ENCODE peak calls at places on chromosomes 11 and 22, in eight cellular contexts. M, I, S, H, Y, N, F and R are unnamed samples.

GRCh38 chr11:88434333-88434976 is 96.9 kb upstream of the CTSC start:
- DNase-seq in M (no peak), I (no peak), S (no peak), H (no peak), Y (no peak), N (no peak), F (no peak), R (no peak)

GRCh38 chr11:69375316-69376154 is 81.6 kb downstream of the MYEOV start:
- DNase-seq in M (peak; percentile 22), I (peak; percentile 77), S (no peak), H (no peak), Y (no peak), N (peak; percentile 70), F (no peak), R (peak; percentile 57)

GRCh38 chr11:9535189-9535781 is 38.2 kb upstream of the WEE1 start:
- DNase-seq in M (peak; percentile 70), I (peak; percentile 90), S (peak; percentile 75), H (peak; percentile 66), Y (peak; percentile 66), N (peak; percentile 43), F (peak; percentile 93), R (peak; percentile 83)

GRCh38 chr11:76771446-76772099 is 11.6 kb upstream of the TSKU start:
- DNase-seq in M (no peak), I (no peak), S (no peak), H (no peak), Y (no peak), N (no peak), F (no peak), R (no peak)

GRCh38 chr11:2582436-2582931 is 117.3 kb downstream of the KCNQ1OT1 start:
- DNase-seq in M (peak; percentile 25), I (no peak), S (no peak), H (no peak), Y (no peak), N (peak; percentile 60), F (no peak), R (no peak)

GRCh38 chr11:6576471-6577373 is 26.7 kb downstream of the RRP8 start:
- DNase-seq in M (no peak), I (no peak), S (no peak), H (peak; percentile 84), Y (no peak), N (no peak), F (no peak), R (no peak)

GRCh38 chr22:30327864-30328345 is 1.2 kb upstream of the TBC1D10A start:
- DNase-seq in M (no peak), I (no peak), S (peak; percentile 27), H (no peak), Y (no peak), N (no peak), F (no peak), R (no peak)

GRCh38 chr11:64357904-64358535 is 942 bp upstream of the RPS6KA4 start:
- DNase-seq in M (peak; percentile 69), I (no peak), S (peak; percentile 69), H (no peak), Y (peak; percentile 18), N (no peak), F (no peak), R (peak; percentile 32)

GRCh38 chr11:100769617-100770016 is 82.5 kb downstream of the ARHGAP42 start:
- DNase-seq in M (no peak), I (no peak), S (no peak), H (no peak), Y (no peak), N (no peak), F (no peak), R (no peak)

GRCh38 chr11:65150513-65151271 is 16.4 kb upstream of the SYVN1 start:
- DNase-seq in M (peak; percentile 86), I (peak; percentile 85), S (peak; percentile 63), H (peak; percentile 68), Y (peak; percentile 64), N (peak; percentile 65), F (peak; percentile 97), R (peak; percentile 89)

GRCh38 chr11:120172054-120172881 is 34.4 kb upstream of the TRIM29 start:
- DNase-seq in M (peak; percentile 77), I (no peak), S (peak; percentile 72), H (peak; percentile 39), Y (peak; percentile 30), N (no peak), F (peak; percentile 67), R (peak; percentile 73)

GRCh38 chr11:27201454-27202302 is 161.1 kb downstream of the BBOX1 start:
- DNase-seq in M (peak; percentile 93), I (peak; percentile 93), S (peak; percentile 66), H (no peak), Y (peak; percentile 64), N (no peak), F (no peak), R (peak; percentile 96)

GRCh38 chr11:126468102-126468521 is 112.6 kb downstream of the ST3GAL4 start:
- DNase-seq in M (no peak), I (no peak), S (no peak), H (no peak), Y (no peak), N (no peak), F (no peak), R (no peak)

GRCh38 chr11:117816151-117816741 is 8.3 kb downstream of the FXYD2 start:
- DNase-seq in M (no peak), I (no peak), S (no peak), H (no peak), Y (no peak), N (peak; percentile 79), F (no peak), R (no peak)

DNA sequence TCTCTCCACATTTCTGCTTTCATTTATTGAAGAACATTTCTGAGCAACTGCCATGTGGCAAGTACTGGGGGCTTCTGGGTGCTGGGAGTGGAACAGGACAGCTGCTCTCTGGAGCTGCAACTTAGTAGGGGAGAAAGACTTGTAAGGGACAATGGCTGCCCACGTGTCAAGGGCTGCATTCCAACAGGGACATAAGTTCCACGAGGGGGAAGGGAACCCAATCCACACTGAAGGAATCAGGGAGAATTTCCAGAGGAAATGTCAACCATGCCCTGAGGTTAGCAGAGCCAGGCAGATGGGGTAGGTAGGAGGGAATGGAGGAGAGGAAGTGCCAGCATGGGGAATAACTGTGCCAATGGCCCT is 1.7 kb downstream of the MAPK8IP2 start:
- DNase-seq in M (no peak), I (no peak), S (no peak), H (no peak), Y (no peak), N (no peak), F (no peak), R (no peak)
- TF ChIP-seq POLR2AphosphoS5 in M (no peak), I (no peak), S (no peak), H (no peak), Y (no peak), N (no peak), F (no peak), R (no peak)

GRCh38 chr11:30479899-30480298 is 106.3 kb downstream of the MPPED2 start:
- DNase-seq in M (no peak), I (no peak), S (no peak), H (no peak), Y (no peak), N (no peak), F (no peak), R (no peak)

GRCh38 chr11:30478923-30479322 is 107.2 kb downstream of the MPPED2 start:
- DNase-seq in M (no peak), I (no peak), S (no peak), H (no peak), Y (no peak), N (no peak), F (no peak), R (no peak)

GRCh38 chr11:30481385-30481784 is 104.8 kb downstream of the MPPED2 start:
- DNase-seq in M (no peak), I (no peak), S (no peak), H (no peak), Y (no peak), N (no peak), F (no peak), R (no peak)

GRCh38 chr11:30474151-30474954 is 111.8 kb downstream of the MPPED2 start:
- DNase-seq in M (no peak), I (no peak), S (no peak), H (no peak), Y (no peak), N (no peak), F (no peak), R (no peak)

GRCh38 chr11:30477061-30477460 is 109.1 kb downstream of the MPPED2 start:
- DNase-seq in M (no peak), I (no peak), S (no peak), H (no peak), Y (no peak), N (no peak), F (no peak), R (no peak)
- H3K4me1 ChIP-seq in M (no peaks in the 10 kb centered on the region), I (peaks cover 3% of the 10 kb centered on the region), S (no peaks in the 10 kb centered on the region), H (no peaks in the 10 kb centered on the region), Y (no peaks in the 10 kb centered on the region), N (no peaks in the 10 kb centered on the region), F (no peaks in the 10 kb centered on the region), R (no peaks in the 10 kb centered on the region)

DNA sequence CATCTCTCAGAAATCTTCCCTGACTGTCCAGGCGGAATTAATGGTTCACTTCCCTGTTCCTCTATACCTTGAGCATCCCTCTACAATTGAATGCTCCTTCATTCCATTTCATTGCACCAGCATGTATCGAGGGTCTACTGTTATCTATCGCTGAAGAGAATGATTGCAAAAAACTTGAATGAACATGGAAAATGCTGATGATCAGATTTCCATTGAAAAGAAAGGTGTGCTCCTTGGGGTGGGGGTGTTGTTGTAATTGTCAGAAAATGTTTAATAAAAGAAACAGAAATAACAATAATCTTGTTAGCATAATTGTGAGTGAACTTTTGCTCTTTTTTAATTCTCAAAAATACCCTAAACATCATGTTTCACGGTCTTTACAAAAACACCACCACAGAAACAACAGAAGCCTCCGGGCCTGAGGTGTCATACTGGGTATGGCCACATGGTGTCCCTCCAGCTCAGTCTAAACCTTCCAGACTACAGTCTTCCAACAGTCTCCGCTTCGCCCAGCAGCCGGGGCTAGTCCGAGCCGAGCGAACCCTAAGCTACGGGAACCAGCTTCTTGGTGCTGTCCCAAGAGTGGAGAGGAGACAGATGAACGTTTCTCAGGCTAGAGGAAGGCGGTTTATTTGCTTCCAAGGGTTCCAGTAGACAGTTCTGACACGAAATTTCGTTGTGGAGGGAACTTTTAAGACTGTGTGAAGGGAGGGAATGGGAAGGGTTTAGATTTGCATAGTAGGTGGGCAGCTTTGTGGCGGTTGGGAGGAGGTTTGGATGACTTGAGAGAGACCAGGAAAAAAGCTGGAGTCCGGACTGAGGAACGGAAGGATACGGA is 75.8 kb upstream of the ZBED5 start:
- DNase-seq in M (peak; percentile 90), I (peak; percentile 94), S (peak; percentile 81), H (peak; percentile 94), Y (peak; percentile 96), N (peak; percentile 88), F (peak; percentile 91), R (peak; percentile 93)
- H3K27ac ChIP-seq in M (peak overlapping the region; percentile 69), I (peak overlapping the region; percentile 82), S (peak overlapping the region; percentile 41), H (no peak overlapping the region), Y (peak overlapping the region; percentile 93), N (peak overlapping the region; percentile 82), F (peak overlapping the region; percentile 81), R (peak overlapping the region; percentile 94)

DNA sequence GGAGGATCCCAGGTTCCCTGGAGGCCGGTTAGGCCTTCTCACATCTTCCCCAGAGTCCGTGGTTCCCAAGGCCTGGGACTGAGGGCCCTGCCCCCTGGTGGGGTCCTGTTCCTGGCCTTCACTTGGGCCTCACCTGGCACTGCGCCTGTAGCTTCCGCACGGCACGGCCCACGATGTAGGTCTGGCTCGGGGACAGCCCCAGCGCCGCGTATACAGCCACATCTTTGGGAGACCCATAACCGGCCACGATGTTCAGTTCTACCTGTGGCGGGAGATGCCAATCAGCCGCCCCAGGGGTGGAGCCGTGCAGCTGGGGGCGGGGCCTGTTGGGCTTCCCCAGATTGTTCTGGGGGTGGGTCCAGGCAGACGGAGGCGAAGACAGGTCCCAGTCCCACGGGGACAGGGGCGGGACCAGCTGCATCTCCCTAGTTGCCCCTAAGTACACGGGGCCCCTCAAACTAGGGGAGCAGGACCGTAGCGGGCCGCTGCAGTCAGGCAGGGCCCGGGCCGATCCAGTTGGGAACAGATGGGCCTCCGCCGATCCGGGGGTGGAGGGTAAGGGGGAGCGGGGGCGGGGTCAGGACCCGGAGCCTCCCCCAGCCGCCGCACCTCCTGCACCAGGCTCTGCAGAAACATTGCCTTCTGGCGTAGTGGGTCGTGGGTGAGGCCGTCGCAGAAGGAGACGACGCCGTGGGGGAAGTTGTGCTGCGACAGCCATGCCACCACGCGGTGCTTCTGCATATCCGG is 10.1 kb downstream of the AIP start:
- DNase-seq in M (no peak), I (peak; percentile 74), S (peak; percentile 58), H (no peak), Y (no peak), N (peak; percentile 79), F (no peak), R (no peak)
- TF ChIP-seq POLR2AphosphoS5 in M (no peak), I (no peak), S (no peak), H (no peak), Y (no peak), N (no peak), F (no peak), R (no peak)